ENCODE peak calls at places on chromosomes 12 and 14, in six cellular contexts. One of them, this sample, is unnamed. For H3K4me1 and H3K9me3, the result is how much of the 10 kb centered on the place peaks cover.

GRCh38 chr14:55094630-55095157 is 34.4 kb upstream of the LGALS3 start:
- DNase-seq in tibial artery: no peak
- DNase-seq in heart left ventricle: no peak
- DNase-seq in Caco-2: no peak
- DNase-seq in esophagus squamous epithelium: no peak
- DNase-seq in mucosa of descending colon: no peak
- DNase-seq in this sample: no peak

GRCh38 chr14:54867011-54867410 is 35.6 kb downstream of the GCH1 start:
- DNase-seq in tibial artery: no peak
- DNase-seq in Caco-2: no peak
- DNase-seq in mucosa of descending colon: no peak
- DNase-seq in heart left ventricle: no peak
- DNase-seq in esophagus squamous epithelium: no peak
- DNase-seq in this sample: no peak

GRCh38 chr12:115763982-115764621 is 513.4 kb downstream of the MED13L start:
- DNase-seq in mucosa of descending colon: no peak
- DNase-seq in tibial artery: no peak
- DNase-seq in esophagus squamous epithelium: no peak
- DNase-seq in heart left ventricle: no peak
- DNase-seq in Caco-2: peak
- DNase-seq in this sample: no peak

GRCh38 chr14:65425885-65426284 is 13.4 kb downstream of the FUT8 start:
- DNase-seq in Caco-2: no peak
- DNase-seq in mucosa of descending colon: no peak
- DNase-seq in esophagus squamous epithelium: no peak
- DNase-seq in heart left ventricle: no peak
- DNase-seq in tibial artery: no peak
- DNase-seq in this sample: no peak

GRCh38 chr12:108773798-108774788 is 42.8 kb upstream of the CORO1C start:
- DNase-seq in heart left ventricle: peak
- DNase-seq in Caco-2: no peak
- DNase-seq in esophagus squamous epithelium: no peak
- DNase-seq in mucosa of descending colon: peak
- DNase-seq in tibial artery: peak
- DNase-seq in this sample: peak

GRCh38 chr12:4487024-4487423 is 41.4 kb upstream of the FGF6 start:
- DNase-seq in tibial artery: no peak
- DNase-seq in mucosa of descending colon: no peak
- DNase-seq in Caco-2: no peak
- DNase-seq in heart left ventricle: no peak
- DNase-seq in esophagus squamous epithelium: no peak
- DNase-seq in this sample: no peak

GRCh38 chr12:80442426-80443222 is 1.4 kb upstream of the PTPRQ start:
- DNase-seq in esophagus squamous epithelium: no peak
- DNase-seq in mucosa of descending colon: no peak
- DNase-seq in tibial artery: no peak
- DNase-seq in Caco-2: no peak
- DNase-seq in heart left ventricle: no peak
- DNase-seq in this sample: no peak

GRCh38 chr12:78746001-78746400 is 118.6 kb upstream of the SYT1 start:
- DNase-seq in Caco-2: no peak
- DNase-seq in tibial artery: no peak
- DNase-seq in esophagus squamous epithelium: no peak
- DNase-seq in mucosa of descending colon: no peak
- DNase-seq in heart left ventricle: no peak
- DNase-seq in this sample: no peak

GRCh38 chr12:25251749-25252148 is 1.0 kb upstream of the KRAS start:
- DNase-seq in esophagus squamous epithelium: no peak
- DNase-seq in heart left ventricle: no peak
- DNase-seq in Caco-2: no peak
- DNase-seq in mucosa of descending colon: no peak
- DNase-seq in tibial artery: no peak
- DNase-seq in this sample: no peak

GRCh38 chr12:77686760-77687159 is 143.9 kb upstream of the NAV3 start:
- DNase-seq in mucosa of descending colon: no peak
- DNase-seq in esophagus squamous epithelium: no peak
- DNase-seq in heart left ventricle: no peak
- DNase-seq in tibial artery: no peak
- DNase-seq in Caco-2: no peak
- DNase-seq in this sample: no peak

GRCh38 chr12:29149691-29150382 is 759 bp downstream of the FAR2 start:
- DNase-seq in heart left ventricle: no peak
- DNase-seq in Caco-2: no peak
- DNase-seq in esophagus squamous epithelium: no peak
- DNase-seq in mucosa of descending colon: peak
- DNase-seq in tibial artery: no peak
- DNase-seq in this sample: no peak

GRCh38 chr14:103538291-103539055 is 9.5 kb downstream of the TRMT61A start:
- DNase-seq in tibial artery: no peak
- DNase-seq in esophagus squamous epithelium: no peak
- DNase-seq in heart left ventricle: no peak
- DNase-seq in mucosa of descending colon: peak
- DNase-seq in Caco-2: no peak
- DNase-seq in this sample: no peak

GRCh38 chr12:110266980-110267620 is 13.9 kb upstream of the ATP2A2 start:
- DNase-seq in mucosa of descending colon: no peak
- DNase-seq in Caco-2: no peak
- DNase-seq in tibial artery: no peak
- DNase-seq in heart left ventricle: peak
- DNase-seq in esophagus squamous epithelium: no peak
- DNase-seq in this sample: no peak

GRCh38 chr12:130435826-130436225 is 98.1 kb downstream of the PIWIL1 start:
- DNase-seq in Caco-2: no peak
- DNase-seq in mucosa of descending colon: no peak
- DNase-seq in tibial artery: no peak
- DNase-seq in esophagus squamous epithelium: no peak
- DNase-seq in heart left ventricle: no peak
- DNase-seq in this sample: no peak

GRCh38 chr12:100020370-100020769 is 35.6 kb upstream of the ANKS1B start:
- DNase-seq in mucosa of descending colon: no peak
- DNase-seq in heart left ventricle: no peak
- DNase-seq in Caco-2: no peak
- DNase-seq in esophagus squamous epithelium: no peak
- DNase-seq in tibial artery: no peak
- DNase-seq in this sample: no peak

GRCh38 chr12:84757978-84758377 is 154.6 kb downstream of the SLC6A15 start:
- DNase-seq in mucosa of descending colon: no peak
- DNase-seq in heart left ventricle: no peak
- DNase-seq in esophagus squamous epithelium: no peak
- DNase-seq in tibial artery: peak
- DNase-seq in Caco-2: no peak
- DNase-seq in this sample: no peak

GRCh38 chr14:104383088-104383805 is 196.3 kb upstream of the C14orf180 start:
- DNase-seq in Caco-2: peak
- DNase-seq in heart left ventricle: no peak
- DNase-seq in esophagus squamous epithelium: no peak
- DNase-seq in mucosa of descending colon: no peak
- DNase-seq in tibial artery: peak
- DNase-seq in this sample: no peak

GRCh38 chr12:27969901-27970390 is 2.6 kb downstream of the PTHLH start:
- DNase-seq in esophagus squamous epithelium: no peak
- DNase-seq in mucosa of descending colon: peak
- DNase-seq in heart left ventricle: peak
- DNase-seq in Caco-2: peak
- DNase-seq in tibial artery: peak
- DNase-seq in this sample: peak

GRCh38 chr14:47567273-47567672 is 108.1 kb downstream of the MDGA2 start:
- DNase-seq in heart left ventricle: no peak
- DNase-seq in Caco-2: no peak
- DNase-seq in tibial artery: no peak
- DNase-seq in esophagus squamous epithelium: no peak
- DNase-seq in mucosa of descending colon: no peak
- DNase-seq in this sample: no peak

GRCh38 chr14:104975481-104976197 is 2.5 kb downstream of the AHNAK2 start:
- DNase-seq in heart left ventricle: peak
- DNase-seq in tibial artery: no peak
- DNase-seq in Caco-2: peak
- DNase-seq in mucosa of descending colon: no peak
- DNase-seq in esophagus squamous epithelium: no peak
- DNase-seq in this sample: no peak

GRCh38 chr12:121799175-121799841 is 4.5 kb upstream of the SETD1B start:
- DNase-seq in esophagus squamous epithelium: no peak
- DNase-seq in mucosa of descending colon: peak
- DNase-seq in heart left ventricle: peak
- DNase-seq in Caco-2: peak
- DNase-seq in tibial artery: peak
- DNase-seq in this sample: peak

GRCh38 chr14:101535232-101535631 is 26.1 kb upstream of the DIO3 start:
- DNase-seq in esophagus squamous epithelium: no peak
- DNase-seq in tibial artery: no peak
- DNase-seq in mucosa of descending colon: no peak
- DNase-seq in heart left ventricle: no peak
- DNase-seq in Caco-2: no peak
- DNase-seq in this sample: no peak

GRCh38 chr12:110373025-110373876 is 30.3 kb downstream of the ANAPC7 start:
- DNase-seq in tibial artery: no peak
- DNase-seq in esophagus squamous epithelium: no peak
- DNase-seq in Caco-2: no peak
- DNase-seq in mucosa of descending colon: no peak
- DNase-seq in heart left ventricle: peak
- DNase-seq in this sample: no peak

GRCh38 chr12:124506145-124506831 is 61.1 kb downstream of the NCOR2 start:
- DNase-seq in tibial artery: peak
- DNase-seq in esophagus squamous epithelium: peak
- DNase-seq in heart left ventricle: peak
- DNase-seq in Caco-2: no peak
- DNase-seq in mucosa of descending colon: peak
- DNase-seq in this sample: peak

GRCh38 chr14:66046035-66046434 is 440.1 kb upstream of the CCDC196 start:
- DNase-seq in heart left ventricle: no peak
- DNase-seq in Caco-2: no peak
- DNase-seq in esophagus squamous epithelium: no peak
- DNase-seq in tibial artery: no peak
- DNase-seq in mucosa of descending colon: no peak
- DNase-seq in this sample: no peak

GRCh38 chr12:15796493-15797141 is 7.4 kb upstream of the EPS8 start:
- DNase-seq in heart left ventricle: no peak
- DNase-seq in tibial artery: no peak
- DNase-seq in mucosa of descending colon: no peak
- DNase-seq in esophagus squamous epithelium: no peak
- DNase-seq in Caco-2: no peak
- DNase-seq in this sample: no peak

GRCh38 chr14:60722163-60722835 is 1.9 kb downstream of the SIX4 start:
- DNase-seq in Caco-2: peak
- DNase-seq in heart left ventricle: no peak
- DNase-seq in tibial artery: peak
- DNase-seq in mucosa of descending colon: peak
- DNase-seq in esophagus squamous epithelium: no peak
- DNase-seq in this sample: peak

GRCh38 chr12:120121766-120122293 is 5.3 kb upstream of the RAB35 start:
- DNase-seq in Caco-2: no peak
- DNase-seq in esophagus squamous epithelium: no peak
- DNase-seq in tibial artery: no peak
- DNase-seq in mucosa of descending colon: no peak
- DNase-seq in heart left ventricle: no peak
- DNase-seq in this sample: no peak

GRCh38 chr12:75526655-75527511 is 15.5 kb upstream of the KRR1 start:
- DNase-seq in heart left ventricle: no peak
- DNase-seq in esophagus squamous epithelium: no peak
- DNase-seq in mucosa of descending colon: peak
- DNase-seq in tibial artery: no peak
- DNase-seq in Caco-2: peak
- DNase-seq in this sample: no peak

GRCh38 chr12:104049278-104050257 is at the start of gene GLT8D2:
- DNase-seq in mucosa of descending colon: peak
- DNase-seq in tibial artery: peak
- DNase-seq in heart left ventricle: peak
- DNase-seq in esophagus squamous epithelium: no peak
- DNase-seq in Caco-2: no peak
- DNase-seq in this sample: peak

GRCh38 chr14:53608369-53608768 is 348.3 kb downstream of the BMP4 start:
- DNase-seq in mucosa of descending colon: peak
- DNase-seq in esophagus squamous epithelium: no peak
- DNase-seq in heart left ventricle: no peak
- DNase-seq in tibial artery: no peak
- DNase-seq in Caco-2: peak
- DNase-seq in this sample: no peak
- H3K4me1 ChIP-seq in mucosa of descending colon: under half
- H3K4me1 ChIP-seq in esophagus squamous epithelium: under half
- H3K4me1 ChIP-seq in heart left ventricle: under half
- H3K4me1 ChIP-seq in tibial artery: under half
- H3K4me1 ChIP-seq in Caco-2: under half
- H3K4me1 ChIP-seq in this sample: under half

DNA sequence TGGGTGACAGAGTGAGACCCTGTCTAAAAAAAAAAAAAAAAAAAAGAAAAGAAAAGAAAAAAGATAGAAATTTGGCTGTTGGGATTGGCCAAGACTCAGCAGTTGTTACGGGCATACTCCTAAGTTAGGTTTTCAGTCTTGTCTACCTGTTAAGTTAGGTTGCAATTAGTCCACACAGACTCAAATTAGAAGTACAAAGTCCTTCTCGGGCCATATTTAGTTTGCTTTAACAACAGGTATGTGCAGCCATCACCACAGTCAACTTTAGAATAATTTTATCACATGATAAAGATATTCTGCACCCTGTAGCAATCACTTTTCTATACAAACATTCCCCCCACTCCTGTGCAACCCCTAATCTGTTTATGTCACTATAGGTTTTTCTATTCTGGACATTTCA is 85.2 kb downstream of the WNK1 start:
- DNase-seq in mucosa of descending colon: no peak
- DNase-seq in Caco-2: no peak
- DNase-seq in heart left ventricle: no peak
- DNase-seq in tibial artery: no peak
- DNase-seq in esophagus squamous epithelium: no peak
- DNase-seq in this sample: no peak
- H3K9me3 ChIP-seq in mucosa of descending colon: under half
- H3K9me3 ChIP-seq in Caco-2: under half
- H3K9me3 ChIP-seq in heart left ventricle: under half
- H3K9me3 ChIP-seq in tibial artery: under half
- H3K9me3 ChIP-seq in esophagus squamous epithelium: under half
- H3K9me3 ChIP-seq in this sample: under half

DNA sequence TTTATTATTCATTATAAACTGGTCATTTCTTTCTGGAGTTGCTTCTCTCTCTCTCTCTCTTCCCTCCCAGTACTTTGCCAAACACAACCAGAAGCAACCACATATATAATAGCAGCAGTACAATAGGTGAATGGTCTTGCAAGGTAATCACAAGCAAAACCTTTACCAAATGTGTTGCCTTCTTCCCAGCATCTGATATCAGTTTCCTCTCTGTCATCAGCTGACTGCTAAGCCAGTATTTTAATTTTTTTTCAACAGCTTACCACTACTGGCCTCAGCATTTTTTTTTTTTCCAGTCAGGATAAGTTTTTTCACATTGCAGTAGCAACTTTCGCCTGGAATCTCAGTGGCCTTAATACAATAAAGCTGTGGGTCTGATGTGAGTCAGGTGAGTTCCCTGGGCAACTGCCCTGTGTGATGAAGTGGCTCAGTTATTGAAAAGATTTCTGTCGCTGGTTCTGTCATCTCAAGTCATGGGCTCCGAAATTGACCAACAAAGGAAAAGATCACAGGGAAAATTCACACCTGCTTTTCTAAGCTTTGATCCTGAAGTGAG is 282.4 kb upstream of the AMIGO2 start:
- DNase-seq in esophagus squamous epithelium: no peak
- DNase-seq in heart left ventricle: no peak
- DNase-seq in mucosa of descending colon: no peak
- DNase-seq in Caco-2: no peak
- DNase-seq in tibial artery: no peak
- DNase-seq in this sample: no peak
- H3K4me1 ChIP-seq in esophagus squamous epithelium: under half
- H3K4me1 ChIP-seq in heart left ventricle: under half
- H3K4me1 ChIP-seq in mucosa of descending colon: under half
- H3K4me1 ChIP-seq in Caco-2: under half
- H3K4me1 ChIP-seq in tibial artery: under half
- H3K4me1 ChIP-seq in this sample: under half

GRCh38 chr12:133203344-133204263 is 22.3 kb downstream of the ZNF268 start:
- DNase-seq in esophagus squamous epithelium: no peak
- DNase-seq in tibial artery: no peak
- DNase-seq in mucosa of descending colon: no peak
- DNase-seq in heart left ventricle: no peak
- DNase-seq in Caco-2: no peak
- DNase-seq in this sample: no peak
- H3K9me3 ChIP-seq in esophagus squamous epithelium: under half
- H3K9me3 ChIP-seq in tibial artery: half or more
- H3K9me3 ChIP-seq in mucosa of descending colon: half or more
- H3K9me3 ChIP-seq in heart left ventricle: half or more
- H3K9me3 ChIP-seq in Caco-2: half or more
- H3K9me3 ChIP-seq in this sample: under half